ENCODE peak calls at places on chromosomes 5 and 9, in seven cellular contexts. M is germinal center; P is activated naive CD4-positive, alpha-beta T cell treated with anti-CD3 and anti-CD28 coated beads, Interleukin-2, amount 10 ng/mL, durations not matched to agents 7 days and 5 days; F is CD4-positive, CD25-positive, alpha-beta regulatory T cell; D is cardiac fibroblast; Q is hepatic stellate cell; N is mucosa of gallbladder. B is an unnamed sample.

GRCh38 chr5:149895416-149896345 is 48.9 kb downstream of the PDE6A start:
- DNase-seq in M (no peak), P (no peak), F (no peak), D (peak; percentile 45), Q (no peak), N (no peak), B (no peak)

GRCh38 chr5:73213566-73213998 is 40.6 kb downstream of the TMEM174 start:
- DNase-seq in M (no peak), P (no peak), F (no peak), D (peak; percentile 59), Q (no peak), N (no peak), B (peak; percentile 41)

GRCh38 chr5:102600964-102601363 is 102.2 kb upstream of the SLCO6A1 start:
- DNase-seq in M (no peak), P (no peak), F (no peak), D (peak; percentile 9), Q (no peak), N (no peak), B (no peak)

GRCh38 chr5:137833463-137833862 is 34.2 kb upstream of the MYOT start:
- DNase-seq in M (no peak), P (no peak), F (no peak), D (peak; percentile 29), Q (no peak), N (peak; percentile 66), B (peak; percentile 68)

GRCh38 chr5:23704176-23704855 is 196.9 kb downstream of the PRDM9 start:
- DNase-seq in M (no peak), P (no peak), F (no peak), D (no peak), Q (no peak), N (no peak), B (no peak)

GRCh38 chr5:125835293-125836172 is 587.7 kb upstream of the GRAMD2B start:
- DNase-seq in M (peak; percentile 23), P (no peak), F (no peak), D (peak; percentile 79), Q (peak; percentile 22), N (peak; percentile 34), B (peak; percentile 3)

GRCh38 chr5:66915531-66915930 is 281.1 kb downstream of the CD180 start:
- DNase-seq in M (no peak), P (no peak), F (no peak), D (no peak), Q (no peak), N (no peak), B (no peak)

GRCh38 chr5:10479226-10479721 is 37.6 kb downstream of the ROPN1L start:
- DNase-seq in M (no peak), P (no peak), F (no peak), D (peak; percentile 57), Q (peak; percentile 91), N (no peak), B (peak; percentile 93)

GRCh38 chr5:16642896-16643295 is 26.1 kb upstream of the RETREG1 start:
- DNase-seq in M (no peak), P (no peak), F (no peak), D (no peak), Q (no peak), N (no peak), B (no peak)

GRCh38 chr9:108478871-108479332 is 376.9 kb downstream of the ACTL7B start:
- DNase-seq in M (no peak), P (no peak), F (no peak), D (peak; percentile 80), Q (peak; percentile 45), N (no peak), B (peak; percentile 41)

GRCh38 chr5:93088566-93088965 is 492.5 kb downstream of the NR2F1-AS1 start:
- DNase-seq in M (no peak), P (no peak), F (no peak), D (no peak), Q (no peak), N (no peak), B (no peak)

GRCh38 chr5:28914302-28914701 is 1875.9 kb upstream of the CDH9 start:
- DNase-seq in M (no peak), P (no peak), F (no peak), D (no peak), Q (no peak), N (no peak), B (no peak)

GRCh38 chr5:107553063-107553676 is 117.6 kb downstream of the EFNA5 start:
- DNase-seq in M (no peak), P (no peak), F (no peak), D (no peak), Q (peak; percentile 24), N (no peak), B (no peak)

GRCh38 chr5:171750316-171750788 is 35.3 kb upstream of the SMIM23 start:
- DNase-seq in M (no peak), P (no peak), F (no peak), D (peak; percentile 39), Q (no peak), N (no peak), B (peak; percentile 32)

GRCh38 chr5:72163349-72163983 is 56.2 kb downstream of the MAP1B start:
- DNase-seq in M (no peak), P (no peak), F (no peak), D (no peak), Q (no peak), N (no peak), B (no peak)

GRCh38 chr5:78404682-78405293 is 44.4 kb downstream of the SCAMP1 start:
- DNase-seq in M (no peak), P (no peak), F (no peak), D (no peak), Q (no peak), N (no peak), B (no peak)

GRCh38 chr5:143837306-143837848 is 25.4 kb downstream of the HMHB1 start:
- DNase-seq in M (no peak), P (no peak), F (no peak), D (peak; percentile 60), Q (peak; percentile 25), N (no peak), B (no peak)

GRCh38 chr5:95216136-95216955 is 68.5 kb downstream of the MCTP1 start:
- DNase-seq in M (no peak), P (no peak), F (no peak), D (no peak), Q (no peak), N (no peak), B (no peak)

GRCh38 chr5:14364576-14365472 is 216.8 kb upstream of the OTULINL start:
- DNase-seq in M (peak; percentile 18), P (no peak), F (no peak), D (no peak), Q (no peak), N (no peak), B (peak; percentile 27)

GRCh38 chr5:53069626-53070025 is 39.9 kb downstream of the MOCS2 start:
- DNase-seq in M (no peak), P (peak; percentile 72), F (no peak), D (peak; percentile 66), Q (no peak), N (no peak), B (no peak)

GRCh38 chr5:141514330-141515111 is 25.6 kb downstream of the PCDHGC5 start:
- DNase-seq in M (no peak), P (no peak), F (no peak), D (peak; percentile 68), Q (no peak), N (no peak), B (peak; percentile 57)

GRCh38 chr5:133124891-133125290 is 73.1 kb downstream of the HSPA4 start:
- DNase-seq in M (no peak), P (no peak), F (no peak), D (no peak), Q (no peak), N (no peak), B (no peak)

GRCh38 chr5:38157024-38157423 is 101.3 kb upstream of the EGFLAM start:
- DNase-seq in M (no peak), P (no peak), F (no peak), D (no peak), Q (no peak), N (no peak), B (no peak)

GRCh38 chr5:177220576-177220975 is 82.9 kb downstream of the RAB24 start:
- DNase-seq in M (no peak), P (no peak), F (no peak), D (no peak), Q (no peak), N (no peak), B (no peak)

GRCh38 chr9:94443039-94443722 is 111.7 kb upstream of the PCAT7 start:
- DNase-seq in M (no peak), P (no peak), F (no peak), D (no peak), Q (no peak), N (no peak), B (no peak)

GRCh38 chr9:114718801-114719221 is 36.8 kb upstream of the TEX48 start:
- DNase-seq in M (no peak), P (peak; percentile 96), F (peak; percentile 38), D (no peak), Q (no peak), N (no peak), B (no peak)

B was measured in HTR-8/SVneo.